ENCODE peak calls at places on chromosomes 5 and 9, in five cellular contexts. One of them, this sample, is unnamed. For H3K4me1, the result is how much of the 10 kb centered on the place peaks cover.

GRCh38 chr5:105773241-105773640 is 1897.5 kb downstream of the EFNA5 start:
- DNase-seq in trophoblast cell: no peak
- DNase-seq in H9: no peak
- DNase-seq in IMR-90: no peak
- DNase-seq in H1: no peak
- DNase-seq in this sample: no peak

GRCh38 chr5:76062502-76062901 is 20.7 kb upstream of the SV2C start:
- DNase-seq in H1: no peak
- DNase-seq in H9: no peak
- DNase-seq in IMR-90: no peak
- DNase-seq in trophoblast cell: no peak
- DNase-seq in this sample: no peak

GRCh38 chr5:94503677-94504076 is 114.7 kb downstream of the KIAA0825 start:
- DNase-seq in IMR-90: no peak
- DNase-seq in H9: no peak
- DNase-seq in H1: no peak
- DNase-seq in trophoblast cell: no peak
- DNase-seq in this sample: no peak

GRCh38 chr5:152116926-152117325 is 192.3 kb upstream of the GLRA1 start:
- DNase-seq in H9: no peak
- DNase-seq in H1: no peak
- DNase-seq in trophoblast cell: peak
- DNase-seq in IMR-90: no peak
- DNase-seq in this sample: no peak

GRCh38 chr5:137923856-137924255 is 34.6 kb downstream of the PKD2L2 start:
- DNase-seq in trophoblast cell: peak
- DNase-seq in H9: no peak
- DNase-seq in H1: no peak
- DNase-seq in IMR-90: peak
- DNase-seq in this sample: no peak

GRCh38 chr9:12961276-12961809 is 186.5 kb downstream of the LURAP1L start:
- DNase-seq in IMR-90: peak
- DNase-seq in trophoblast cell: peak
- DNase-seq in H1: no peak
- DNase-seq in H9: no peak
- DNase-seq in this sample: no peak

GRCh38 chr9:16712800-16713199 is 157.7 kb downstream of the BNC2 start:
- DNase-seq in H1: no peak
- DNase-seq in trophoblast cell: no peak
- DNase-seq in H9: no peak
- DNase-seq in IMR-90: no peak
- DNase-seq in this sample: no peak

GRCh38 chr5:147617711-147618110 is 107.8 kb upstream of the DPYSL3 start:
- DNase-seq in H1: no peak
- DNase-seq in trophoblast cell: no peak
- DNase-seq in IMR-90: no peak
- DNase-seq in H9: no peak
- DNase-seq in this sample: no peak

GRCh38 chr9:117815315-117815714 is 111.1 kb downstream of the TLR4 start:
- DNase-seq in H9: no peak
- DNase-seq in H1: no peak
- DNase-seq in trophoblast cell: no peak
- DNase-seq in IMR-90: no peak
- DNase-seq in this sample: no peak

GRCh38 chr5:56557198-56557597 is 258.2 kb upstream of the MAP3K1 start:
- DNase-seq in trophoblast cell: no peak
- DNase-seq in H1: no peak
- DNase-seq in H9: no peak
- DNase-seq in IMR-90: peak
- DNase-seq in this sample: no peak

GRCh38 chr5:83321656-83322055 is 149.9 kb upstream of the VCAN start:
- DNase-seq in H9: no peak
- DNase-seq in IMR-90: no peak
- DNase-seq in trophoblast cell: no peak
- DNase-seq in H1: no peak
- DNase-seq in this sample: no peak

GRCh38 chr9:34204011-34204635 is 25.3 kb downstream of the UBAP1 start:
- DNase-seq in IMR-90: no peak
- DNase-seq in trophoblast cell: no peak
- DNase-seq in H9: no peak
- DNase-seq in H1: no peak
- DNase-seq in this sample: no peak

GRCh38 chr5:670396-671270 is 22.5 kb downstream of the TPPP start:
- DNase-seq in H9: peak
- DNase-seq in trophoblast cell: peak
- DNase-seq in IMR-90: no peak
- DNase-seq in H1: no peak
- DNase-seq in this sample: no peak

GRCh38 chr9:68507098-68507795 is 33.4 kb downstream of the TMEM252 start:
- DNase-seq in H9: no peak
- DNase-seq in H1: no peak
- DNase-seq in IMR-90: peak
- DNase-seq in trophoblast cell: peak
- DNase-seq in this sample: no peak

GRCh38 chr5:80584770-80585169 is 14.7 kb upstream of the ANKRD34B start:
- DNase-seq in IMR-90: no peak
- DNase-seq in trophoblast cell: no peak
- DNase-seq in H9: no peak
- DNase-seq in H1: peak
- DNase-seq in this sample: no peak

GRCh38 chr5:72584466-72584865 is 77.3 kb upstream of the ZNF366 start:
- DNase-seq in H1: no peak
- DNase-seq in IMR-90: no peak
- DNase-seq in H9: no peak
- DNase-seq in trophoblast cell: no peak
- DNase-seq in this sample: no peak

GRCh38 chr5:122019936-122020590 is 58.0 kb downstream of the LOX start:
- DNase-seq in H1: no peak
- DNase-seq in trophoblast cell: peak
- DNase-seq in IMR-90: peak
- DNase-seq in H9: no peak
- DNase-seq in this sample: no peak

GRCh38 chr9:131744171-131744714 is 4.4 kb upstream of the RAPGEF1 start:
- DNase-seq in IMR-90: peak
- DNase-seq in H9: no peak
- DNase-seq in trophoblast cell: peak
- DNase-seq in H1: no peak
- DNase-seq in this sample: no peak

GRCh38 chr9:76893395-76893932 is 12.4 kb downstream of the PRUNE2 start:
- DNase-seq in trophoblast cell: no peak
- DNase-seq in IMR-90: no peak
- DNase-seq in H1: no peak
- DNase-seq in H9: no peak
- DNase-seq in this sample: no peak

GRCh38 chr9:3951266-3951665 is 348.6 kb downstream of the GLIS3 start:
- DNase-seq in H1: no peak
- DNase-seq in trophoblast cell: no peak
- DNase-seq in H9: no peak
- DNase-seq in IMR-90: peak
- DNase-seq in this sample: no peak

GRCh38 chr5:10594591-10595210 is 30.8 kb downstream of the ANKRD33B start:
- DNase-seq in H9: no peak
- DNase-seq in trophoblast cell: peak
- DNase-seq in H1: no peak
- DNase-seq in IMR-90: peak
- DNase-seq in this sample: no peak

GRCh38 chr5:111953351-111954127 is 196.5 kb upstream of the NREP start:
- DNase-seq in IMR-90: peak
- DNase-seq in H9: no peak
- DNase-seq in trophoblast cell: peak
- DNase-seq in H1: no peak
- DNase-seq in this sample: no peak

GRCh38 chr9:89941875-89942274 is 337.1 kb downstream of the GADD45G start:
- DNase-seq in H9: no peak
- DNase-seq in IMR-90: peak
- DNase-seq in trophoblast cell: peak
- DNase-seq in H1: no peak
- DNase-seq in this sample: no peak

GRCh38 chr5:109390188-109390587 is 19.6 kb downstream of the PJA2 start:
- DNase-seq in IMR-90: no peak
- DNase-seq in H1: no peak
- DNase-seq in trophoblast cell: no peak
- DNase-seq in H9: no peak
- DNase-seq in this sample: no peak

GRCh38 chr5:116492016-116492623 is 82.5 kb downstream of the SEMA6A start:
- DNase-seq in H1: no peak
- DNase-seq in IMR-90: peak
- DNase-seq in H9: no peak
- DNase-seq in trophoblast cell: no peak
- DNase-seq in this sample: no peak

GRCh38 chr5:33311893-33312292 is 128.9 kb upstream of the TARS1 start:
- DNase-seq in IMR-90: peak
- DNase-seq in trophoblast cell: no peak
- DNase-seq in H9: no peak
- DNase-seq in H1: no peak
- DNase-seq in this sample: no peak

GRCh38 chr5:171840701-171841522 is 55.3 kb downstream of the SMIM23 start:
- DNase-seq in trophoblast cell: peak
- DNase-seq in H9: no peak
- DNase-seq in H1: no peak
- DNase-seq in IMR-90: no peak
- DNase-seq in this sample: no peak

GRCh38 chr9:77016111-77016525 is 3.3 kb upstream of the FOXB2 start:
- DNase-seq in H1: peak
- DNase-seq in H9: peak
- DNase-seq in IMR-90: no peak
- DNase-seq in trophoblast cell: no peak
- DNase-seq in this sample: peak

GRCh38 chr5:33877483-33877882 is 14.3 kb downstream of the ADAMTS12 start:
- DNase-seq in H9: no peak
- DNase-seq in IMR-90: no peak
- DNase-seq in trophoblast cell: no peak
- DNase-seq in H1: no peak
- DNase-seq in this sample: no peak

GRCh38 chr5:146607663-146608315 is 91.8 kb upstream of the GPR151 start:
- DNase-seq in IMR-90: no peak
- DNase-seq in H1: no peak
- DNase-seq in H9: no peak
- DNase-seq in trophoblast cell: no peak
- DNase-seq in this sample: no peak

GRCh38 chr5:111668713-111669112 is 88.3 kb downstream of the NREP start:
- DNase-seq in IMR-90: peak
- DNase-seq in H9: no peak
- DNase-seq in H1: no peak
- DNase-seq in trophoblast cell: peak
- DNase-seq in this sample: no peak

GRCh38 chr5:36664762-36665161 is 58.4 kb downstream of the SLC1A3 start:
- DNase-seq in IMR-90: no peak
- DNase-seq in trophoblast cell: peak
- DNase-seq in H9: peak
- DNase-seq in H1: no peak
- DNase-seq in this sample: no peak

GRCh38 chr5:62506659-62507460 is 71.8 kb upstream of the LRRC70 start:
- DNase-seq in IMR-90: no peak
- DNase-seq in H1: no peak
- DNase-seq in trophoblast cell: no peak
- DNase-seq in H9: no peak
- DNase-seq in this sample: no peak

GRCh38 chr9:2764371-2764770 is 47.1 kb downstream of the KCNV2 start:
- DNase-seq in H1: no peak
- DNase-seq in H9: no peak
- DNase-seq in trophoblast cell: peak
- DNase-seq in IMR-90: peak
- DNase-seq in this sample: no peak

DNA sequence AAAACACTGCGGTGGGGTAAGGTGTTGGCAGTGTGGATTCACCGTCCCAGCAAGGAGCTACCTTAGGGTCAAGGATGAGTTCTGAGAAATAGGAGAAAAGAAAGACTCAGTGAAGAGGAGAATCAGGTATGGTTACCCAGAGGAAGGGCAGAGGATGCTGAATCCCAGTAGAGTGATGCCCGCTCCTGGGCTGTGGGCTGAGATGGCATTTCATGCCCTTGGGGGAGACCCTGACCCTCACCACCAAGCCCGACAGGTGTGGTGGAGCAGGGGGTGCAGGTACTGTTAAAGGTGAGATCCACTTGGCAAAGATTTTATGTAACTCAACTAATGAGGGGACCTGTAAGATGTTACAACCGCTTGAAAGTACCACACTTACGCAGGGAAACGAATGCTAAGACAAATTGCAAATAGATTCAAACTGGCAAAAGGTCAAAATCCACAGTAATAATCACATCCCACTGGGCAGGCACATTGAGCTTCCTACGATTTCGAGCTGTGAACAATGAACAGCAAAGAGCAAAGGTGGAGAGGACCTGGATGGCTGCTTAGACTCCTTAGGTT is 2.1 kb downstream of the RNU6ATAC start:
- DNase-seq in trophoblast cell: no peak
- DNase-seq in H9: no peak
- DNase-seq in IMR-90: no peak
- DNase-seq in H1: no peak
- DNase-seq in this sample: no peak
- H3K4me1 ChIP-seq in trophoblast cell: under half
- H3K4me1 ChIP-seq in H9: under half
- H3K4me1 ChIP-seq in IMR-90: under half
- H3K4me1 ChIP-seq in H1: under half
- H3K4me1 ChIP-seq in this sample: under half

GRCh38 chr5:69368458-69369368 is 607 bp downstream of the AK6 start:
- DNase-seq in trophoblast cell: peak
- DNase-seq in H9: no peak
- DNase-seq in H1: no peak
- DNase-seq in IMR-90: peak
- DNase-seq in this sample: peak
- H4K91ac ChIP-seq in trophoblast cell: peak
- H4K91ac ChIP-seq in H9: no peak
- H4K91ac ChIP-seq in H1: no peak
- H4K91ac ChIP-seq in IMR-90: peak
- H4K91ac ChIP-seq in this sample: no peak

GRCh38 chr9:35829084-35829763 is at the start of gene TMEM8B:
- DNase-seq in H1: peak
- DNase-seq in trophoblast cell: peak
- DNase-seq in IMR-90: peak
- DNase-seq in H9: peak
- DNase-seq in this sample: peak
- H3K27ac ChIP-seq in H1: no peak
- H3K27ac ChIP-seq in trophoblast cell: no peak
- H3K27ac ChIP-seq in IMR-90: peak
- H3K27ac ChIP-seq in H9: no peak
- H3K27ac ChIP-seq in this sample: peak

GRCh38 chr9:102867488-102867887 is 127.6 kb upstream of the CYLC2 start:
- DNase-seq in trophoblast cell: no peak
- DNase-seq in IMR-90: no peak
- DNase-seq in H9: no peak
- DNase-seq in H1: no peak
- DNase-seq in this sample: no peak
- H3K4me1 ChIP-seq in trophoblast cell: under half
- H3K4me1 ChIP-seq in IMR-90: under half
- H3K4me1 ChIP-seq in H9: under half
- H3K4me1 ChIP-seq in H1: under half
- H3K4me1 ChIP-seq in this sample: under half

This sample was measured in neuronal stem cell.